ENCODE peak calls at places on chromosomes 4 and X, in five cellular contexts. Y is fibroblast of lung, T is mucosa of descending colon, F is lower leg skin, H is hepatocyte. M is an unnamed sample.

GRCh38 chr4:188941524-188942109 is 802.4 kb downstream of the TRIML1 start:
- DNase-seq in Y (peak), T (no peak), F (no peak), H (peak), M (peak)

GRCh38 chr4:42654606-42655005 is 2.3 kb downstream of the ATP8A1 start:
- DNase-seq in Y (peak), T (no peak), F (no peak), H (no peak), M (no peak)

GRCh38 chrX:16465081-16465876 is 184.7 kb upstream of the S100G start:
- DNase-seq in Y (peak), T (no peak), F (no peak), H (no peak), M (no peak)

GRCh38 chrX:8738588-8739189 is 6.8 kb upstream of the ANOS1 start:
- DNase-seq in Y (no peak), T (no peak), F (no peak), H (peak), M (no peak)

GRCh38 chr4:152997771-152998487 is 61.8 kb downstream of the FHDC1 start:
- DNase-seq in Y (peak), T (no peak), F (no peak), H (peak), M (no peak)

GRCh38 chr4:172892300-172892699 is 276.3 kb upstream of the GALNT7 start:
- DNase-seq in Y (no peak), T (no peak), F (no peak), H (no peak), M (no peak)

GRCh38 chr4:137630252-137630651 is 98.0 kb upstream of the PCDH18 start:
- DNase-seq in Y (no peak), T (no peak), F (no peak), H (no peak), M (no peak)

GRCh38 chrX:13658602-13659001 is 5.7 kb downstream of the TCEANC start:
- DNase-seq in Y (peak), T (no peak), F (no peak), H (peak), M (no peak)

GRCh38 chr4:147542229-147542990 is 61.5 kb downstream of the EDNRA start:
- DNase-seq in Y (peak), T (no peak), F (no peak), H (no peak), M (no peak)

GRCh38 chr4:77821775-77822174 is 2.6 kb upstream of the CNOT6L start:
- DNase-seq in Y (no peak), T (no peak), F (no peak), H (no peak), M (no peak)

GRCh38 chr4:55154933-55155332 is 29.5 kb upstream of the KDR start:
- DNase-seq in Y (no peak), T (no peak), F (no peak), H (no peak), M (no peak)

GRCh38 chr4:112517067-112517588 is 1.1 kb upstream of the NEUROG2 start:
- DNase-seq in Y (no peak), T (no peak), F (no peak), H (no peak), M (no peak)

GRCh38 chrX:94524867-94525266 is 850.9 kb downstream of the FAM133A start:
- DNase-seq in Y (no peak), T (no peak), F (no peak), H (no peak), M (no peak)

GRCh38 chrX:148984238-148984637 is 483.8 kb downstream of the AFF2 start:
- DNase-seq in Y (no peak), T (no peak), F (no peak), H (no peak), M (no peak)

DNA sequence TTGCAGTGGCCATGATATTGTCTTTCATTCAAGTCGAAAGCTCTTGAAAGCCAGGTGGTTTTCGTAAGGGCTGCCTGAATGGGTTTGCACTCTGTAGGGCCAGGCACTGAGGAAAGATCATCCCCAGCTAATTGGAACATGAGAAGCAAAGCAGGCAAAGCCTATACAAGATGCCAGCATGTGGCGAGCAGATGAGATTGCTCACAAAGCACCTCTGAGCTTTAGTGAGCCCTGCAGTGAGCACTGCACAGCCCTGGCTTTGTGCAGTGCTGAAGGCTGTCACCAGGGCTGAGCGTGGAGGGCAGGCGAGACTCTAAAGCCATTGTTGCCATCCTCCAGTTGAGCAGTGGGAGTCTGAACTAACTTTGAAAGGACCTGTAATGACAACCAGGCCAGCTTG is 53.8 kb downstream of the HADH start:
- DNase-seq in Y (no peak), T (no peak), F (no peak), H (no peak), M (no peak)
- H3K4me3 ChIP-seq in Y (no peak), T (no peak), F (no peak), H (no peak), M (no peak)

DNA sequence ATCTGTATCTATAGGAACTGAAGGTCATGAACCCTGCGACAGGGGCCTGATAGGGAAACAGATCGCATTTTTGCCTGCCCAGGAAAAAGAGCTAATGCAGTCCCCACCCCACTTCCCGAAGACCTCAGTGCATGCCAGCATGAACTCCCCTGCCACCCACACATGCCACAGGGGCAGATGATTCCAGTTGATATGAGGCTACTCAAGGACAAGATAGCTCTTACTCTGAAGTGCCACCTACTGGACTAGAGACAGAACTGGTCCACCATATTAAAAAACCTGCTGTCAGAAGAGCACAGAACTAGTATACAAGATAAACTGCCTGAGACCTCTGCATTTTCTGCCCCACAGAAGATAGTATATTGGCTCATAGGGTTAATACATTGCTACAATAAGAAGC is 68.0 kb downstream of the YIPF7 start:
- DNase-seq in Y (no peak), T (no peak), F (no peak), H (no peak), M (no peak)
- TF ChIP-seq CTCF in Y (no peak), T (no peak), F (no peak), H (no peak), M (no peak)

GRCh38 chrX:46381630-46382029 is 163.6 kb downstream of the ZNF674 start:
- DNase-seq in Y (peak), T (no peak), F (no peak), H (peak), M (no peak)

GRCh38 chrX:46380148-46380752 is 165.0 kb downstream of the ZNF674 start:
- DNase-seq in Y (no peak), T (no peak), F (no peak), H (no peak), M (no peak)

GRCh38 chrX:46374371-46374770 is 170.8 kb downstream of the ZNF674 start:
- DNase-seq in Y (no peak), T (no peak), F (no peak), H (no peak), M (no peak)

GRCh38 chrX:46375831-46376230 is 169.4 kb downstream of the ZNF674 start:
- DNase-seq in Y (no peak), T (no peak), F (no peak), H (no peak), M (no peak)

DNA sequence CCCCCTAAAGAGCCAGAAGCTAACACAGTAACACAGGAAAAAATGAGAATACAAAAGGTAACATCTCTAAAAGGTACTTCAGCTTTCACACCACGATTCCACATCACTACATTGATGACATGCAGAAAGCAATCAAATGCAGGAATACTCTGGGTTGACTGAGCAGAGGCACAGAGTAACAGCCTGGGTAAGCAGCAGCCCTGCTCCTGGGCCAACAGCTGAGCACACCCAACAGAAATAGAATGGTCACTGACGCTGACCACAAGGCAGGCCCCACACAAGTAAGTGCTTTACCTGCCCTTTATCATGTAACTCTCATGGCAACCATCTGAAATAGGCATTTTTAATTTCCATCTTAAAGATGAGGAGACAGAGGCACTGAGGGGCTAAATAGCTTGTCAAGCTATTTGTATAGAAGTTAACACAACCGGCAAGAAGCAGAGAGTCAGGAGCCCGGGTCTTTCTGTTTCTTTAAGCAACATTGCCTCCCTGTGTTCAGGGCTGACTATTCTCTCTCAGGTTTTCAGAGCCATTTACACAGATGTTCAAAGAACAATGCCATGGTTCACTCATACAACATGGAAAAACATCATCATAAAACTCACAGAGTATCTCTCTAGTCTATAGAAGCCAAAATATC is 168.9 kb downstream of the ZNF674 start:
- DNase-seq in Y (peak), T (no peak), F (no peak), H (peak), M (no peak)
- H3K4me3 ChIP-seq in Y (no peak), T (no peak), F (no peak), H (no peak), M (no peak)

GRCh38 chrX:48468693-48469691 is 1.1 kb downstream of the SLC38A5 start:
- DNase-seq in Y (no peak), T (no peak), F (no peak), H (no peak), M (no peak)
- TF ChIP-seq CTCF in Y (peak), T (no peak), F (no peak), H (no peak), M (no peak)

DNA sequence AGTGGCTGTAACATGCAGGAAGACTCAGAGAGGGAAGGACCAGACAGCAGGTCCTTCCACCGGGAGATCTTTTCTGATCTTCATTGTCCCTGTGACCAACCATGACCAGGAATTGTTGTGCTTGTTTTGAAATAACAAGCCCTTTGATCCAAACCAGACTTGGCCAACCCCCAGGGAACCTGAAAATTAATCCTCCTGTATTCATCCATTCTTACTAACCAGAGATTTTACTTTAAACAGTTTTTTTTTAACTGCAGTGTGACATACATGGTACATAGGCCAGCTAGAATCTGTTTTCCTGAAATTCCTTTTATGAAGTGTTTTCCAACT is 4.0 kb downstream of the WFS1 start:
- DNase-seq in Y (no peak), T (no peak), F (no peak), H (no peak), M (no peak)
- H3K4me3 ChIP-seq in Y (no peak), T (no peak), F (no peak), H (no peak), M (peak)

DNA sequence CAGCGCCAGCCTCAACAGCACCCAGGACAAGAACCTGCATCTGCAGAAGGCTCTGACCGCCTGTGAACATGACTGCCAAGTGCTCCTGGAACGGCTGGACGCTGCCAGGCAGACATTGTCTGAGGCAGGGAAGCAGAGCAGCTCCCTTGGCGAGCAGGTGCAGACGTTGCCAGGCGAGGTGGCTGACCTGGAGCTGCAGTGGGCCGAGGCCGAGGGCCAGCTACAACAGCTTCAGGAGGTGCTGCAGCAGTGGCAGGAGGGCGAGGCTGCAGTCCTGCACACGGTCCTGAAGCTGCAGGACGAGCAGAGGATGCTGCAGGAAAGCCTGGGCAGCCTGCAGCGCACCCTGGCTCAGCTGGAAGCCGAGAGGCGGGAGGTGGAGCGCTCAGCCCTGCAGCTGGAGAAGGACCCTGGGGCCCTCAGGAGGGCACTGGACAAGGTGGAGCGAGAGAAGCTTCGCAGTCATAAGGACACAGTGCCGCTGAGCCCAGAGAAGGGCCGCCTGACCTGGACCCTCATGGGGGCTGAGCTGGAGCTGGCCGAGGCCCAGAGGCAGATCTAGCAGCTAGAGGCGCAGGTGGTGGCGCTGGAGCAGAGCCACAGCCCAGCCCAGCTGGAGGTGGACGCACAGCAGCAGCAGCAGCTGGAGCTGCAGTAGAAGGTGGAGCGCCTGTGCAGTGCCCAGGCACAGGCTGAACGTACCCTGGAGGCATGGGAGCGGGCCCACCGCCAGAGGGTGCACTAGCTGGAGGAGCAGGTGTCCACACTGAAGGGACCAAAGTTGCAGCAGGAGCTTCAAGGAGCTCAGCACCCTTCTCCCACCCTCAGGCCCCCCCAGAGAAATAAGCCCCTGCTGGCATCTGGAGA is 16.4 kb downstream of the SMIM10L2A start:
- DNase-seq in Y (no peak), T (no peak), F (peak), H (no peak), M (no peak)
- TF ChIP-seq CTCF in Y (no peak), T (no peak), F (no peak), H (no peak), M (no peak)

DNA sequence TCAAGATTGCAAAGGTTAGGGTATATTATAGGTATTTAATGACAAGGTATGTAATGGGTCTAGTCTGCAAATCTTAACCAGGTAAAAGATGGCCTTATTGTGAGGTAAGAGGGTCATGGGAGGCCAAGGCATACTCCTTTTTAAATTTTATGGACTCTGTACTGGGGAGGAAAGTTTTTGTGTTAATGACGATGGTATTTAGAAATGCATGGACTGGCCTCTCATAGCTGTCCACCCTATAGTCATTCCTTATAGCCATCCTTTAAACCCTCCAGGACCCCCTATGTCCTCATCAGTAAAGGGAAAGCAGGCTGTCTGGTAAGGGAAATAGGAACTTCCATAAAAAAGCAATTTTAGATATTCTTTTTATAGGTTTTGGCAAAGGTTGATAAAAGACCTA is 1.5 kb downstream of the AIMP1 start:
- DNase-seq in Y (no peak), T (no peak), F (no peak), H (no peak), M (no peak)
- H3K4me3 ChIP-seq in Y (peak), T (no peak), F (no peak), H (peak), M (peak)

GRCh38 chrX:153405426-153405825 is 4.3 kb upstream of the PNMA6E start:
- DNase-seq in Y (no peak), T (no peak), F (no peak), H (no peak), M (no peak)
- TF ChIP-seq CTCF in Y (no peak), T (no peak), F (no peak), H (no peak), M (no peak)

GRCh38 chrX:65695849-65696248 is 28.4 kb downstream of the MSN start:
- DNase-seq in Y (no peak), T (no peak), F (no peak), H (no peak), M (no peak)
- H3K4me3 ChIP-seq in Y (no peak), T (no peak), F (no peak), H (no peak), M (no peak)

GRCh38 chr4:110354460-110354859 is 121.5 kb upstream of the ENPEP start:
- DNase-seq in Y (no peak), T (no peak), F (no peak), H (no peak), M (no peak)

GRCh38 chr4:110357521-110357920 is 118.4 kb upstream of the ENPEP start:
- DNase-seq in Y (no peak), T (no peak), F (no peak), H (no peak), M (no peak)

GRCh38 chr4:110347805-110348204 is 128.2 kb upstream of the ENPEP start:
- DNase-seq in Y (no peak), T (no peak), F (no peak), H (no peak), M (no peak)

GRCh38 chr4:110348711-110349383 is 127.1 kb upstream of the ENPEP start:
- DNase-seq in Y (no peak), T (no peak), F (no peak), H (no peak), M (no peak)

DNA sequence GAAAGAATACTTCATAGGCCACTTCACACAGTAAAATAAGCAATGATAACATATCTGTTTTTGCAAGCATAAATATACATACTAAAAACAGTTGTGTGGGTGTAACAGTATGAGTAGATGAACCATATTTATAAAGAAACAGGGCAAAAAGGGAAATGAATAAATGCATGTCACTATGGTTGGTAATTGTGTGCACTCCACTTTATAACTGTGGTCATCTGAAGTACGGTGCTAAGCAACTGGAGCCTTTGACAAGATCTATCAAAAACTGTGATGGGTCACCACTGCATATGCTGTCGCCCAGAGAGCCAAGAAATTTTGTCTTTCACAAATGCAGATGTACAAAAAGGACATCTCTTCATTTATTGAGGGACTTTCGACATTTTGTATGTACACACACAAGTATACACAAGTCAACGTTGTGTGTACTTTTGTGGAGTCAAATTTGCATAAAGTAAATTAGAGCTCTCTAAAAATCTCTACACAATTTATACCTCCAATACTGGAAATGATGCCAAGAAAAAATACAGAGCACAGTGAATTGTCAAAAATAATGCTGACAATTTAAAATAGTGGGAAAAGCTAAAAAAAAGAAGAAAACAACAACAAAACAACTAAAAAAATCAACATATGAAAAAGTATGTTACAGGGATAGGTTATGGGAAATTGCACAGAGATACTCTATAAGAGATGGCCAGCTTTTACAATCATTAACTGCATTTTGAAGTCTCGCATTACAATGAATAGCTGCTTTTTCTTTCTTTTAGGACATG is 123.1 kb upstream of the ENPEP start:
- DNase-seq in Y (no peak), T (no peak), F (no peak), H (no peak), M (no peak)
- TF ChIP-seq CTCF in Y (no peak), T (no peak), F (no peak), H (no peak), M (no peak)

M was measured in AG04449.